ENCODE peak calls at places on chromosomes 16 and 17, in nine cellular contexts. O is lung, T is GM18507, H is cardiac septum, P is naive B cell, B is GM12865, E is iris pigment epithelial cell, A is uterus, C is epithelial cell of prostate. V is an unnamed sample.

GRCh38 chr16:11470676-11471415 is 115.9 kb downstream of the LITAF start:
- DNase-seq in O (no peak), T (no peak), H (no peak), P (no peak), B (no peak), E (peak), A (no peak), C (no peak), V (peak)

GRCh38 chr16:25210758-25211157 is 6.0 kb upstream of the AQP8 start:
- DNase-seq in O (no peak), T (no peak), H (no peak), P (no peak), B (no peak), E (peak), A (no peak), C (no peak), V (peak)

GRCh38 chr16:30124985-30125379 is 2.0 kb upstream of the MAPK3 start:
- DNase-seq in O (no peak), T (no peak), H (no peak), P (no peak), B (no peak), E (no peak), A (no peak), C (no peak), V (no peak)

GRCh38 chr16:1533443-1533951 is at the start of gene TMEM204:
- DNase-seq in O (peak), T (no peak), H (peak), P (no peak), B (peak), E (peak), A (peak), C (no peak), V (peak)

GRCh38 chr17:51044964-51045363 is 75.7 kb downstream of the SPAG9 start:
- DNase-seq in O (no peak), T (no peak), H (no peak), P (no peak), B (no peak), E (no peak), A (no peak), C (no peak), V (no peak)

GRCh38 chr17:82483836-82484235 is 25.3 kb downstream of the NARF start:
- DNase-seq in O (no peak), T (no peak), H (no peak), P (no peak), B (no peak), E (no peak), A (no peak), C (no peak), V (no peak)

GRCh38 chr17:17071531-17072360 is 29.5 kb downstream of the MPRIP start:
- DNase-seq in O (no peak), T (no peak), H (peak), P (no peak), B (no peak), E (no peak), A (no peak), C (no peak), V (no peak)

GRCh38 chr16:70529051-70529777 is 5.6 kb downstream of the SF3B3 start:
- DNase-seq in O (no peak), T (no peak), H (no peak), P (peak), B (peak), E (peak), A (no peak), C (no peak), V (peak)

GRCh38 chr16:66293207-66293735 is 73.2 kb upstream of the CDH5 start:
- DNase-seq in O (no peak), T (no peak), H (no peak), P (no peak), B (no peak), E (no peak), A (no peak), C (no peak), V (no peak)

GRCh38 chr16:67645397-67646121 is 615 bp downstream of the CARMIL2 start:
- DNase-seq in O (no peak), T (no peak), H (no peak), P (no peak), B (no peak), E (no peak), A (no peak), C (no peak), V (no peak)

GRCh38 chr17:56292010-56292409 is 138.7 kb downstream of the ANKFN1 start:
- DNase-seq in O (no peak), T (no peak), H (no peak), P (no peak), B (no peak), E (peak), A (no peak), C (peak), V (peak)

GRCh38 chr16:11585460-11586374 is 1.0 kb downstream of the LITAF start:
- DNase-seq in O (no peak), T (no peak), H (no peak), P (peak), B (peak), E (no peak), A (no peak), C (no peak), V (no peak)

GRCh38 chr17:8005951-8006730 is 3.7 kb downstream of the GUCY2D start:
- DNase-seq in O (no peak), T (no peak), H (no peak), P (no peak), B (peak), E (no peak), A (no peak), C (no peak), V (no peak)

GRCh38 chr17:82859431-82860403 is 19.9 kb upstream of the ZNF750 start:
- DNase-seq in O (no peak), T (peak), H (no peak), P (peak), B (peak), E (peak), A (peak), C (no peak), V (peak)

GRCh38 chr16:10297341-10298006 is 88.4 kb upstream of the ATF7IP2 start:
- DNase-seq in O (no peak), T (peak), H (no peak), P (peak), B (peak), E (no peak), A (no peak), C (no peak), V (no peak)

GRCh38 chr17:41163828-41164227 is 3.3 kb upstream of the KRTAP4-4 start:
- DNase-seq in O (no peak), T (no peak), H (no peak), P (no peak), B (no peak), E (peak), A (no peak), C (no peak), V (no peak)

GRCh38 chr16:87392823-87393679 is 915 bp downstream of the MAP1LC3B start:
- DNase-seq in O (peak), T (no peak), H (no peak), P (peak), B (peak), E (peak), A (peak), C (no peak), V (peak)

GRCh38 chr17:30271102-30271501 is 20.6 kb downstream of the BLMH start:
- DNase-seq in O (no peak), T (no peak), H (no peak), P (no peak), B (no peak), E (peak), A (no peak), C (no peak), V (peak)

GRCh38 chr17:3982113-3982512 is 17.9 kb upstream of the ATP2A3 start:
- DNase-seq in O (no peak), T (no peak), H (no peak), P (no peak), B (no peak), E (no peak), A (no peak), C (no peak), V (no peak)

GRCh38 chr16:70695351-70696070 is 9.7 kb upstream of the MTSS2 start:
- DNase-seq in O (peak), T (no peak), H (peak), P (no peak), B (no peak), E (no peak), A (no peak), C (no peak), V (no peak)

GRCh38 chr17:55693244-55694216 is 29.1 kb downstream of the TMEM100 start:
- DNase-seq in O (no peak), T (no peak), H (no peak), P (no peak), B (no peak), E (peak), A (no peak), C (no peak), V (no peak)

GRCh38 chr17:5816491-5816890 is 232.2 kb upstream of the NLRP1 start:
- DNase-seq in O (no peak), T (no peak), H (no peak), P (no peak), B (no peak), E (no peak), A (no peak), C (no peak), V (no peak)

V was measured in fibroblast of the aortic adventitia.